ENCODE peak calls at places on chromosome 6, in five cellular contexts. One of them, this sample, is unnamed.

GRCh38 chr6:47004458-47004857 is 37.7 kb downstream of the ADGRF1 start:
- DNase-seq in uterus: no peak
- DNase-seq in adrenal gland: no peak
- DNase-seq in heart left ventricle: no peak
- DNase-seq in tibial nerve: no peak
- DNase-seq in this sample: no peak

GRCh38 chr6:81933648-81934047 is 181.2 kb upstream of the TENT5A start:
- DNase-seq in heart left ventricle: no peak
- DNase-seq in adrenal gland: no peak
- DNase-seq in uterus: no peak
- DNase-seq in tibial nerve: no peak
- DNase-seq in this sample: no peak

GRCh38 chr6:157726892-157727628 is 96.0 kb upstream of the SNX9 start:
- DNase-seq in heart left ventricle: peak
- DNase-seq in tibial nerve: peak
- DNase-seq in adrenal gland: peak
- DNase-seq in uterus: peak
- DNase-seq in this sample: no peak

GRCh38 chr6:4573958-4574481 is 202.2 kb upstream of the CDYL start:
- DNase-seq in uterus: no peak
- DNase-seq in heart left ventricle: no peak
- DNase-seq in tibial nerve: no peak
- DNase-seq in adrenal gland: no peak
- DNase-seq in this sample: no peak

GRCh38 chr6:4947716-4948115 is 56.1 kb downstream of the RPP40 start:
- DNase-seq in heart left ventricle: no peak
- DNase-seq in tibial nerve: no peak
- DNase-seq in uterus: no peak
- DNase-seq in adrenal gland: no peak
- DNase-seq in this sample: no peak

GRCh38 chr6:89079611-89080213 is 839 bp upstream of the PNRC1 start:
- DNase-seq in uterus: peak
- DNase-seq in adrenal gland: peak
- DNase-seq in tibial nerve: peak
- DNase-seq in heart left ventricle: peak
- DNase-seq in this sample: no peak

GRCh38 chr6:97440590-97441176 is 157.7 kb upstream of the MMS22L start:
- DNase-seq in heart left ventricle: no peak
- DNase-seq in adrenal gland: no peak
- DNase-seq in uterus: no peak
- DNase-seq in tibial nerve: no peak
- DNase-seq in this sample: no peak

GRCh38 chr6:56491606-56492328 is 150.9 kb downstream of the DST start:
- DNase-seq in heart left ventricle: peak
- DNase-seq in tibial nerve: no peak
- DNase-seq in uterus: peak
- DNase-seq in adrenal gland: peak
- DNase-seq in this sample: no peak

GRCh38 chr6:38283734-38284362 is 355.9 kb downstream of the BTBD9 start:
- DNase-seq in heart left ventricle: no peak
- DNase-seq in adrenal gland: no peak
- DNase-seq in tibial nerve: no peak
- DNase-seq in uterus: no peak
- DNase-seq in this sample: peak

GRCh38 chr6:45548657-45549515 is 171.2 kb upstream of the SUPT3H start:
- DNase-seq in adrenal gland: no peak
- DNase-seq in heart left ventricle: no peak
- DNase-seq in uterus: no peak
- DNase-seq in tibial nerve: no peak
- DNase-seq in this sample: no peak

GRCh38 chr6:41737591-41738130 is 2.3 kb upstream of the TFEB start:
- DNase-seq in adrenal gland: no peak
- DNase-seq in uterus: no peak
- DNase-seq in tibial nerve: no peak
- DNase-seq in heart left ventricle: no peak
- DNase-seq in this sample: no peak

GRCh38 chr6:12576389-12576788 is 140.2 kb upstream of the PHACTR1 start:
- DNase-seq in tibial nerve: no peak
- DNase-seq in uterus: no peak
- DNase-seq in adrenal gland: no peak
- DNase-seq in heart left ventricle: no peak
- DNase-seq in this sample: no peak

GRCh38 chr6:94389218-94389617 is 969.9 kb upstream of the EPHA7 start:
- DNase-seq in tibial nerve: no peak
- DNase-seq in heart left ventricle: no peak
- DNase-seq in uterus: no peak
- DNase-seq in adrenal gland: no peak
- DNase-seq in this sample: no peak

GRCh38 chr6:136181858-136182257 is 68.3 kb downstream of the MTFR2 start:
- DNase-seq in uterus: no peak
- DNase-seq in heart left ventricle: no peak
- DNase-seq in adrenal gland: no peak
- DNase-seq in tibial nerve: no peak
- DNase-seq in this sample: no peak

GRCh38 chr6:20441921-20442320 is 40.2 kb downstream of the E2F3 start:
- DNase-seq in tibial nerve: no peak
- DNase-seq in adrenal gland: no peak
- DNase-seq in heart left ventricle: no peak
- DNase-seq in uterus: no peak
- DNase-seq in this sample: no peak

GRCh38 chr6:28274888-28275287 is 6.5 kb upstream of the PGBD1 start:
- DNase-seq in heart left ventricle: no peak
- DNase-seq in tibial nerve: no peak
- DNase-seq in adrenal gland: no peak
- DNase-seq in uterus: no peak
- DNase-seq in this sample: no peak

GRCh38 chr6:142947702-142948480 is 2.9 kb upstream of the HIVEP2 start:
- DNase-seq in uterus: no peak
- DNase-seq in tibial nerve: no peak
- DNase-seq in adrenal gland: no peak
- DNase-seq in heart left ventricle: no peak
- DNase-seq in this sample: peak

GRCh38 chr6:35638679-35639078 is 50.0 kb downstream of the FKBP5 start:
- DNase-seq in tibial nerve: no peak
- DNase-seq in heart left ventricle: no peak
- DNase-seq in adrenal gland: no peak
- DNase-seq in uterus: no peak
- DNase-seq in this sample: no peak

GRCh38 chr6:14192186-14192788 is 74.7 kb downstream of the CD83 start:
- DNase-seq in uterus: no peak
- DNase-seq in tibial nerve: no peak
- DNase-seq in heart left ventricle: no peak
- DNase-seq in adrenal gland: no peak
- DNase-seq in this sample: no peak

GRCh38 chr6:168035098-168035660 is 37.7 kb downstream of the KIF25 start:
- DNase-seq in uterus: peak
- DNase-seq in adrenal gland: peak
- DNase-seq in tibial nerve: no peak
- DNase-seq in heart left ventricle: peak
- DNase-seq in this sample: peak

GRCh38 chr6:62285612-62286469 is at the start of gene KHDRBS2:
- DNase-seq in tibial nerve: peak
- DNase-seq in heart left ventricle: peak
- DNase-seq in uterus: peak
- DNase-seq in adrenal gland: peak
- DNase-seq in this sample: no peak

GRCh38 chr6:44246663-44247337 is at the start of gene HSP90AB1:
- DNase-seq in heart left ventricle: peak
- DNase-seq in adrenal gland: peak
- DNase-seq in uterus: peak
- DNase-seq in tibial nerve: peak
- DNase-seq in this sample: peak

GRCh38 chr6:153210083-153210482 is 79.0 kb upstream of the RGS17 start:
- DNase-seq in adrenal gland: no peak
- DNase-seq in tibial nerve: no peak
- DNase-seq in uterus: no peak
- DNase-seq in heart left ventricle: no peak
- DNase-seq in this sample: no peak

GRCh38 chr6:128882991-128883571 is at the start of gene LAMA2:
- DNase-seq in tibial nerve: peak
- DNase-seq in heart left ventricle: peak
- DNase-seq in adrenal gland: peak
- DNase-seq in uterus: peak
- DNase-seq in this sample: peak
- TF ChIP-seq POLR2A in tibial nerve: peak
- TF ChIP-seq POLR2A in heart left ventricle: peak
- TF ChIP-seq POLR2A in adrenal gland: no peak
- TF ChIP-seq POLR2A in uterus: peak
- TF ChIP-seq POLR2A in this sample: peak

GRCh38 chr6:70693887-70694286 is 26.2 kb downstream of the SMAP1 start:
- DNase-seq in heart left ventricle: no peak
- DNase-seq in tibial nerve: no peak
- DNase-seq in uterus: no peak
- DNase-seq in adrenal gland: no peak
- DNase-seq in this sample: no peak

GRCh38 chr6:70694371-70694770 is 26.7 kb downstream of the SMAP1 start:
- DNase-seq in tibial nerve: no peak
- DNase-seq in uterus: no peak
- DNase-seq in heart left ventricle: no peak
- DNase-seq in adrenal gland: no peak
- DNase-seq in this sample: no peak
- TF ChIP-seq POLR2A in tibial nerve: no peak
- TF ChIP-seq POLR2A in uterus: no peak
- TF ChIP-seq POLR2A in heart left ventricle: no peak
- TF ChIP-seq POLR2A in adrenal gland: no peak
- TF ChIP-seq POLR2A in this sample: no peak

DNA sequence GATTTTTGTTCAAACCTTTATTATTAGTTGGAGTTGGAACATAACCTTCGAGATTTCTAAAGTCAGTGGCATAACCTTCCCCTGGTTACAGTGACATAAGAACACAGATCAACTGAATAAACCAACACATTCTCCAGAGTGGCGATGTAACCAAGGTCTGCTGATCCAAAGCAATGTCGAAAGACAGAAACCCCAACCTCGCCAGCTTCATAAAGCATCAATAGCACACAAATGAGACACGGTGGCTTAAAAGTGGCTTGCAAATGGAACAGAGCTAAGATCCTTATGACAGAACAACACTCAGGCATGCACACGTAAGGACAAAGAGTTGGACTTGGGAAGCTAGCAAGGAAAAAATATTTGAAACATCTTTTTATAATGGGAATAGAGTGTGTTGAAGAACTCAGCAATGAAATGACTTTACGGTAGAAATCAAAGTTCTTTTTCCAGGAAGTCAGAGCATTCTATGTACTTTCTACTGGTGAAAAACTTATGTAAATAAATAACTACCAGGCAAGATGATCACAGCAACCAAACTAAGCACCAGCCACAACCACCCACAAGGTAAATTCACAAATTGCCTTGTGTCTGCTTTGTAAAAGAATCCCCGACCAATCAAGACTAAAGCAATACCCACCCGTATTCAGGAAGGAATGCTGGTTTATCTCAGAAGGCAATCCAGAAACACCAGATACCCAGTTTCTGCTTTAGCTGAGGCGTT is 61.0 kb upstream of the NHSL1 start:
- DNase-seq in uterus: no peak
- DNase-seq in adrenal gland: no peak
- DNase-seq in heart left ventricle: no peak
- DNase-seq in tibial nerve: no peak
- DNase-seq in this sample: no peak
- TF ChIP-seq POLR2A in uterus: no peak
- TF ChIP-seq POLR2A in adrenal gland: no peak
- TF ChIP-seq POLR2A in heart left ventricle: no peak
- TF ChIP-seq POLR2A in tibial nerve: no peak
- TF ChIP-seq POLR2A in this sample: no peak

GRCh38 chr6:31776961-31777666 is at the start of gene VWA7:
- DNase-seq in uterus: peak
- DNase-seq in adrenal gland: peak
- DNase-seq in heart left ventricle: peak
- DNase-seq in tibial nerve: no peak
- DNase-seq in this sample: peak
- TF ChIP-seq POLR2A in uterus: peak
- TF ChIP-seq POLR2A in adrenal gland: no peak
- TF ChIP-seq POLR2A in heart left ventricle: peak
- TF ChIP-seq POLR2A in tibial nerve: no peak
- TF ChIP-seq POLR2A in this sample: no peak